ENCODE peak calls at places on chromosomes 1 and 21, in seven cellular contexts. R is cardiac muscle cell, Y is neural progenitor cell, Q is AG10803, V is cardiac fibroblast, W is GM13976, X is glutamatergic neuron. L is an unnamed sample.

GRCh38 chr1:108871050-108871724 is 5.6 kb upstream of the GPSM2 start:
- DNase-seq in R (no peak), X (no peak), V (no peak), Q (no peak), Y (no peak), W (no peak), L (no peak)

GRCh38 chr1:187626056-187626455 is 797.3 kb downstream of the PLA2G4A start:
- DNase-seq in R (no peak), Q (no peak), Y (no peak), W (no peak), X (no peak), V (no peak), L (no peak)

GRCh38 chr1:80158771-80159170 is 1152.2 kb upstream of the ADGRL4 start:
- DNase-seq in Y (no peak), R (no peak), Q (no peak), W (no peak), X (no peak), V (no peak), L (no peak)

GRCh38 chr1:93448983-93449805 is 1.3 kb downstream of the FNBP1L start:
- DNase-seq in V (peak), X (peak), R (peak), W (no peak), Q (peak), Y (peak), L (no peak)

GRCh38 chr1:160579216-160579701 is at the start of gene CD84:
- DNase-seq in Y (no peak), W (no peak), V (no peak), Q (no peak), X (no peak), R (no peak), L (no peak)

GRCh38 chr1:47898156-47898825 is 98.9 kb downstream of the TRABD2B start:
- DNase-seq in V (no peak), R (no peak), Q (no peak), X (no peak), Y (no peak), W (no peak), L (no peak)

GRCh38 chr1:16207318-16208269 is 4.9 kb downstream of the ARHGEF19 start:
- DNase-seq in X (no peak), Q (no peak), Y (no peak), V (no peak), R (peak), W (no peak), L (no peak)

GRCh38 chr1:51218570-51218969 is 17.5 kb upstream of the RNF11 start:
- DNase-seq in Y (no peak), X (no peak), Q (no peak), R (no peak), W (no peak), V (no peak), L (no peak)

GRCh38 chr1:180170569-180170968 is 15.9 kb downstream of the QSOX1 start:
- DNase-seq in W (no peak), X (no peak), R (no peak), Q (no peak), V (no peak), Y (no peak), L (no peak)

GRCh38 chr1:9877962-9878361 is 32.1 kb downstream of the CTNNBIP1 start:
- DNase-seq in Q (no peak), X (no peak), W (no peak), Y (no peak), R (no peak), V (no peak), L (no peak)

GRCh38 chr1:246271516-246271915 is 235.6 kb downstream of the SMYD3 start:
- DNase-seq in X (no peak), Y (no peak), W (no peak), V (peak), R (peak), Q (no peak), L (no peak)

GRCh38 chr1:240821925-240822324 is 210.0 kb upstream of the GREM2 start:
- DNase-seq in R (no peak), V (no peak), Q (no peak), Y (no peak), X (no peak), W (no peak), L (no peak)

GRCh38 chr1:111513410-111514020 is 10.1 kb upstream of the ADORA3 start:
- DNase-seq in Y (no peak), R (peak), X (no peak), V (no peak), Q (no peak), W (no peak), L (peak)

GRCh38 chr1:162060314-162060713 is 9.2 kb upstream of the NOS1AP start:
- DNase-seq in X (no peak), R (no peak), V (no peak), W (no peak), Q (no peak), Y (no peak), L (no peak)

GRCh38 chr1:165375623-165376022 is 19.1 kb upstream of the LMX1A start:
- DNase-seq in V (no peak), X (no peak), R (no peak), Y (no peak), Q (no peak), W (no peak), L (no peak)

GRCh38 chr1:73516458-73516857 is 681.5 kb downstream of the LRRIQ3 start:
- DNase-seq in Q (no peak), Y (no peak), X (no peak), R (no peak), W (no peak), V (no peak), L (no peak)

GRCh38 chr1:64197076-64197475 is 6.3 kb upstream of the UBE2U start:
- DNase-seq in V (no peak), Q (no peak), X (no peak), W (no peak), Y (no peak), R (no peak), L (no peak)

GRCh38 chr1:152089014-152089674 is at the start of gene TCHHL1:
- DNase-seq in X (no peak), Q (no peak), V (no peak), Y (no peak), W (no peak), R (no peak), L (no peak)

GRCh38 chr1:28171246-28171645 is 5.2 kb downstream of the PTAFR start:
- DNase-seq in W (no peak), R (no peak), X (no peak), Y (no peak), Q (no peak), V (no peak), L (no peak)

GRCh38 chr1:176843352-176844297 is 320.9 kb downstream of the ASTN1 start:
- DNase-seq in X (peak), W (peak), R (peak), Q (peak), V (peak), Y (peak), L (no peak)

GRCh38 chr1:194568610-194569009 is 1382.2 kb upstream of the B3GALT2 start:
- DNase-seq in V (no peak), W (no peak), Y (peak), R (no peak), Q (no peak), X (no peak), L (no peak)
- TF ChIP-seq CTCF in V (no peak), W (no peak), Y (peak), R (no peak), Q (no peak), X (no peak), L (no peak)

GRCh38 chr1:206878456-206878855 is 13.0 kb downstream of the IL20 start:
- DNase-seq in R (no peak), Y (no peak), V (no peak), W (no peak), X (no peak), Q (no peak), L (no peak)
- TF ChIP-seq CTCF in R (peak), Y (peak), V (peak), W (no peak), X (no peak), Q (no peak), L (no peak)

GRCh38 chr1:3306583-3307285 is 147.7 kb upstream of the ARHGEF16 start:
- DNase-seq in Y (no peak), W (no peak), V (peak), R (peak), X (no peak), Q (peak), L (no peak)
- TF ChIP-seq CTCF in Y (no peak), W (no peak), V (no peak), R (no peak), X (no peak), Q (no peak), L (no peak)

GRCh38 chr1:39481289-39481688 is 10.1 kb upstream of the BMP8A start:
- DNase-seq in Y (no peak), Q (no peak), W (no peak), V (no peak), X (no peak), R (no peak), L (no peak)

GRCh38 chr1:39474810-39475209 is 16.6 kb upstream of the BMP8A start:
- DNase-seq in X (no peak), V (no peak), W (no peak), Y (no peak), R (no peak), Q (no peak), L (no peak)

GRCh38 chr1:39472826-39473225 is 18.6 kb upstream of the BMP8A start:
- DNase-seq in W (no peak), R (no peak), Y (no peak), Q (no peak), X (no peak), V (no peak), L (no peak)

GRCh38 chr1:39483276-39483675 is 8.2 kb upstream of the BMP8A start:
- DNase-seq in X (no peak), W (no peak), Y (no peak), R (no peak), Q (no peak), V (no peak), L (no peak)

GRCh38 chr1:39478536-39478935 is 12.9 kb upstream of the BMP8A start:
- DNase-seq in W (no peak), X (no peak), R (no peak), V (no peak), Y (no peak), Q (peak), L (no peak)
- TF ChIP-seq CTCF in W (no peak), X (no peak), R (no peak), V (no peak), Y (no peak), Q (no peak), L (no peak)

DNA sequence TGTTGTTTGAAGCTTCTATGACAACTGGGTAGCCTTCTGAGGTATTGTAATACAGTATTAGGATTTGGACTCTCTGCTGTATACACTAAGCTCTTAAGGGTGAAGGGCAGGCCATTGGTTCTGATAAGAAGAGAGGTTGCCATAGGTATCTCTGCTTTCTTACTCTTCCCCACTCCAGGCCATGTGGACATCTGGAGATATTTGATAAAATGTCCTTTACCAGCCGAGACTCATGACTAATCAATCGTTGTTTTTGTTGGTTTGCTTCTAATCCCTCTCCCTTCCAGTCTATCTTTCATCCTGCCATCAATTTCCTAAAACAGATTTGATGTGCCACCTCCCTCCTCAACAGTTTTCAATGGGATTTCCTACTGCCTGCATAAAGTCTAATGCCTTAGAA is 64.6 kb upstream of the WDR26 start:
- DNase-seq in Y (no peak), Q (no peak), V (peak), W (no peak), R (no peak), X (no peak), L (no peak)
- TF ChIP-seq CTCF in Y (no peak), Q (no peak), V (no peak), W (no peak), R (no peak), X (no peak), L (no peak)

GRCh38 chr21:30408782-30409494 is 13.1 kb downstream of the KRTAP13-1 start:
- DNase-seq in Y (peak), Q (peak), R (peak), X (peak), V (peak), W (no peak), L (peak)
- TF ChIP-seq CTCF in Y (peak), Q (peak), R (peak), X (no peak), V (peak), W (peak), L (peak)

GRCh38 chr1:18360251-18360650 is 120.5 kb upstream of the KLHDC7A start:
- DNase-seq in R (no peak), V (no peak), W (no peak), Q (no peak), Y (no peak), X (no peak), L (no peak)
- TF ChIP-seq CTCF in R (no peak), V (no peak), W (no peak), Q (no peak), Y (no peak), X (no peak), L (no peak)

DNA sequence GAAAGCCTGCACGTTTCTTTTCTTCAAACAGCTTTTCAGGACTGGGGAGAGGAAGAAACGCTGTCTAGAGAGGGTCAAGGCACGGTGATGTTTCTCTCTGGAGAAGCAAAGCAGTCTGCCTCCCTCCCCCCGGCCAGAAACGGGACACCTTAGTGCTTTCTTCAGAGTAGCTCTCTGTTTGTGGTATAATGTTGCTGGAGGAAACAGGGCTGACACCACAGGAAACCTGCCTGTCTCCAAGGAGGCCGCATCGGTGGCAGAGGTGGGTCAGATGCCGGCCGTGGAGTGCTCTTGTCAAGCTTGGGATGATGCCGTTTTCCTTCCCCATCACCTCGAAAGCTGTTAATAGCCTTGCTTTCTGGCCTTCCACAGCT is 139.4 kb downstream of the DHRS3 start:
- DNase-seq in V (no peak), Y (no peak), R (no peak), X (no peak), W (no peak), Q (no peak), L (peak)
- TF ChIP-seq CTCF in V (no peak), Y (no peak), R (no peak), X (no peak), W (no peak), Q (no peak), L (no peak)

L was measured in activated CD8-positive, alpha-beta T cell treated with anti-CD3 and anti-CD28 coated beads for 36 hours.